ENCODE peak calls at places on chromosomes 12 and 14, in eight cellular contexts. One of them, this sample, is unnamed.

GRCh38 chr14:100688051-100688450 is 38.6 kb upstream of the DLK1 start:
- DNase-seq in fibroblast of pulmonary artery: no peak
- DNase-seq in thyroid gland: no peak
- DNase-seq in A172: no peak
- DNase-seq in EL: no peak
- DNase-seq in SJSA1: no peak
- DNase-seq in left lobe of liver: no peak
- DNase-seq in midbrain: no peak
- DNase-seq in this sample: no peak

GRCh38 chr14:29897181-29897580 is 30.5 kb downstream of the PRKD1 start:
- DNase-seq in midbrain: no peak
- DNase-seq in thyroid gland: no peak
- DNase-seq in fibroblast of pulmonary artery: no peak
- DNase-seq in A172: no peak
- DNase-seq in SJSA1: no peak
- DNase-seq in left lobe of liver: no peak
- DNase-seq in EL: no peak
- DNase-seq in this sample: no peak

GRCh38 chr12:66244446-66244845 is 55.4 kb downstream of the IRAK3 start:
- DNase-seq in left lobe of liver: no peak
- DNase-seq in SJSA1: no peak
- DNase-seq in EL: no peak
- DNase-seq in midbrain: no peak
- DNase-seq in fibroblast of pulmonary artery: peak
- DNase-seq in thyroid gland: no peak
- DNase-seq in A172: no peak
- DNase-seq in this sample: no peak

GRCh38 chr14:69288956-69289705 is 29.2 kb downstream of the GALNT16 start:
- DNase-seq in fibroblast of pulmonary artery: no peak
- DNase-seq in EL: no peak
- DNase-seq in SJSA1: no peak
- DNase-seq in left lobe of liver: peak
- DNase-seq in thyroid gland: no peak
- DNase-seq in midbrain: no peak
- DNase-seq in A172: no peak
- DNase-seq in this sample: no peak

GRCh38 chr12:122127839-122128238 is 46.2 kb downstream of the IL31 start:
- DNase-seq in SJSA1: no peak
- DNase-seq in A172: no peak
- DNase-seq in fibroblast of pulmonary artery: no peak
- DNase-seq in left lobe of liver: no peak
- DNase-seq in midbrain: no peak
- DNase-seq in thyroid gland: no peak
- DNase-seq in EL: no peak
- DNase-seq in this sample: no peak

GRCh38 chr12:98084950-98085349 is 430.4 kb upstream of the TMPO start:
- DNase-seq in midbrain: no peak
- DNase-seq in fibroblast of pulmonary artery: no peak
- DNase-seq in thyroid gland: no peak
- DNase-seq in SJSA1: no peak
- DNase-seq in A172: no peak
- DNase-seq in EL: no peak
- DNase-seq in left lobe of liver: no peak
- DNase-seq in this sample: no peak

GRCh38 chr14:22622220-22622619 is 21.9 kb downstream of the OR6J1 start:
- DNase-seq in midbrain: no peak
- DNase-seq in EL: peak
- DNase-seq in left lobe of liver: no peak
- DNase-seq in fibroblast of pulmonary artery: peak
- DNase-seq in SJSA1: no peak
- DNase-seq in thyroid gland: no peak
- DNase-seq in A172: no peak
- DNase-seq in this sample: no peak

GRCh38 chr12:57222286-57223190 is 5.9 kb downstream of the NXPH4 start:
- DNase-seq in EL: no peak
- DNase-seq in SJSA1: no peak
- DNase-seq in A172: no peak
- DNase-seq in midbrain: no peak
- DNase-seq in thyroid gland: no peak
- DNase-seq in left lobe of liver: no peak
- DNase-seq in fibroblast of pulmonary artery: no peak
- DNase-seq in this sample: no peak

GRCh38 chr14:51079085-51079484 is 15.8 kb downstream of the TRIM9 start:
- DNase-seq in left lobe of liver: no peak
- DNase-seq in fibroblast of pulmonary artery: peak
- DNase-seq in midbrain: no peak
- DNase-seq in thyroid gland: no peak
- DNase-seq in SJSA1: no peak
- DNase-seq in EL: no peak
- DNase-seq in A172: no peak
- DNase-seq in this sample: no peak

GRCh38 chr12:54294152-54294913 is 6.5 kb downstream of the NFE2 start:
- DNase-seq in thyroid gland: peak
- DNase-seq in left lobe of liver: peak
- DNase-seq in SJSA1: no peak
- DNase-seq in A172: peak
- DNase-seq in fibroblast of pulmonary artery: peak
- DNase-seq in EL: peak
- DNase-seq in midbrain: peak
- DNase-seq in this sample: no peak

GRCh38 chr14:20624495-20625070 is 16.9 kb downstream of the OR6S1 start:
- DNase-seq in midbrain: no peak
- DNase-seq in A172: no peak
- DNase-seq in left lobe of liver: no peak
- DNase-seq in SJSA1: no peak
- DNase-seq in EL: peak
- DNase-seq in fibroblast of pulmonary artery: peak
- DNase-seq in thyroid gland: peak
- DNase-seq in this sample: no peak

GRCh38 chr14:66038214-66038977 is 447.8 kb upstream of the CCDC196 start:
- DNase-seq in EL: peak
- DNase-seq in fibroblast of pulmonary artery: peak
- DNase-seq in thyroid gland: no peak
- DNase-seq in left lobe of liver: no peak
- DNase-seq in A172: peak
- DNase-seq in midbrain: peak
- DNase-seq in SJSA1: no peak
- DNase-seq in this sample: no peak

GRCh38 chr12:30794591-30795409 is 40.0 kb upstream of the CAPRIN2 start:
- DNase-seq in midbrain: no peak
- DNase-seq in left lobe of liver: no peak
- DNase-seq in EL: peak
- DNase-seq in thyroid gland: no peak
- DNase-seq in fibroblast of pulmonary artery: peak
- DNase-seq in SJSA1: peak
- DNase-seq in A172: peak
- DNase-seq in this sample: no peak

GRCh38 chr14:73467800-73468199 is 9.5 kb upstream of the NUMB start:
- DNase-seq in A172: no peak
- DNase-seq in midbrain: no peak
- DNase-seq in SJSA1: no peak
- DNase-seq in EL: no peak
- DNase-seq in left lobe of liver: no peak
- DNase-seq in thyroid gland: no peak
- DNase-seq in fibroblast of pulmonary artery: no peak
- DNase-seq in this sample: no peak

GRCh38 chr14:100844082-100844408 is 18.1 kb downstream of the MEG3 start:
- DNase-seq in EL: no peak
- DNase-seq in SJSA1: no peak
- DNase-seq in left lobe of liver: no peak
- DNase-seq in midbrain: no peak
- DNase-seq in thyroid gland: no peak
- DNase-seq in A172: no peak
- DNase-seq in fibroblast of pulmonary artery: no peak
- DNase-seq in this sample: no peak

GRCh38 chr14:58985786-58986185 is 202.7 kb upstream of the DAAM1 start:
- DNase-seq in EL: no peak
- DNase-seq in A172: no peak
- DNase-seq in midbrain: no peak
- DNase-seq in left lobe of liver: no peak
- DNase-seq in fibroblast of pulmonary artery: no peak
- DNase-seq in SJSA1: no peak
- DNase-seq in thyroid gland: no peak
- DNase-seq in this sample: no peak

GRCh38 chr12:68831272-68831671 is 23.3 kb downstream of the MDM2 start:
- DNase-seq in left lobe of liver: no peak
- DNase-seq in thyroid gland: no peak
- DNase-seq in SJSA1: peak
- DNase-seq in fibroblast of pulmonary artery: no peak
- DNase-seq in midbrain: no peak
- DNase-seq in A172: no peak
- DNase-seq in EL: no peak
- DNase-seq in this sample: no peak

GRCh38 chr12:78887008-78887407 is 22.4 kb downstream of the SYT1 start:
- DNase-seq in SJSA1: peak
- DNase-seq in midbrain: no peak
- DNase-seq in left lobe of liver: no peak
- DNase-seq in EL: peak
- DNase-seq in thyroid gland: no peak
- DNase-seq in A172: peak
- DNase-seq in fibroblast of pulmonary artery: peak
- DNase-seq in this sample: no peak

GRCh38 chr14:84871734-84872133 is 658.2 kb upstream of the FLRT2 start:
- DNase-seq in fibroblast of pulmonary artery: no peak
- DNase-seq in midbrain: no peak
- DNase-seq in EL: no peak
- DNase-seq in left lobe of liver: no peak
- DNase-seq in A172: no peak
- DNase-seq in SJSA1: no peak
- DNase-seq in thyroid gland: no peak
- DNase-seq in this sample: no peak

GRCh38 chr12:13218641-13219040 is 22.1 kb downstream of the EMP1 start:
- DNase-seq in midbrain: no peak
- DNase-seq in fibroblast of pulmonary artery: no peak
- DNase-seq in SJSA1: no peak
- DNase-seq in thyroid gland: no peak
- DNase-seq in EL: no peak
- DNase-seq in A172: no peak
- DNase-seq in left lobe of liver: no peak
- DNase-seq in this sample: no peak

GRCh38 chr14:101496779-101497420 is 64.4 kb upstream of the DIO3 start:
- DNase-seq in left lobe of liver: peak
- DNase-seq in midbrain: no peak
- DNase-seq in thyroid gland: no peak
- DNase-seq in fibroblast of pulmonary artery: no peak
- DNase-seq in A172: no peak
- DNase-seq in SJSA1: no peak
- DNase-seq in EL: no peak
- DNase-seq in this sample: peak

GRCh38 chr12:118206107-118206412 is 70.1 kb downstream of the PEBP1 start:
- DNase-seq in SJSA1: no peak
- DNase-seq in left lobe of liver: no peak
- DNase-seq in A172: no peak
- DNase-seq in EL: no peak
- DNase-seq in thyroid gland: no peak
- DNase-seq in fibroblast of pulmonary artery: no peak
- DNase-seq in midbrain: no peak
- DNase-seq in this sample: no peak

GRCh38 chr12:103793046-103793445 is 48.0 kb downstream of the NT5DC3 start:
- DNase-seq in thyroid gland: no peak
- DNase-seq in A172: no peak
- DNase-seq in EL: no peak
- DNase-seq in left lobe of liver: no peak
- DNase-seq in fibroblast of pulmonary artery: no peak
- DNase-seq in SJSA1: no peak
- DNase-seq in midbrain: no peak
- DNase-seq in this sample: no peak

GRCh38 chr14:34203271-34203722 is 252.4 kb upstream of the EGLN3 start:
- DNase-seq in fibroblast of pulmonary artery: no peak
- DNase-seq in SJSA1: no peak
- DNase-seq in EL: no peak
- DNase-seq in left lobe of liver: no peak
- DNase-seq in midbrain: no peak
- DNase-seq in A172: no peak
- DNase-seq in thyroid gland: no peak
- DNase-seq in this sample: no peak

GRCh38 chr12:106648736-106649135 is 65.9 kb downstream of the RFX4 start:
- DNase-seq in thyroid gland: no peak
- DNase-seq in left lobe of liver: no peak
- DNase-seq in EL: peak
- DNase-seq in midbrain: no peak
- DNase-seq in A172: peak
- DNase-seq in SJSA1: no peak
- DNase-seq in fibroblast of pulmonary artery: no peak
- DNase-seq in this sample: no peak

GRCh38 chr14:97077253-97077653 is 280.1 kb downstream of the VRK1 start:
- DNase-seq in SJSA1: peak
- DNase-seq in thyroid gland: peak
- DNase-seq in EL: no peak
- DNase-seq in fibroblast of pulmonary artery: peak
- DNase-seq in left lobe of liver: no peak
- DNase-seq in midbrain: peak
- DNase-seq in A172: peak
- DNase-seq in this sample: no peak

GRCh38 chr14:76918751-76919421 is 92.7 kb downstream of the LRRC74A start:
- DNase-seq in SJSA1: peak
- DNase-seq in midbrain: peak
- DNase-seq in left lobe of liver: peak
- DNase-seq in EL: peak
- DNase-seq in thyroid gland: peak
- DNase-seq in fibroblast of pulmonary artery: peak
- DNase-seq in A172: peak
- DNase-seq in this sample: peak

GRCh38 chr12:46667547-46667946 is 158.2 kb downstream of the SLC38A4 start:
- DNase-seq in EL: no peak
- DNase-seq in A172: no peak
- DNase-seq in thyroid gland: no peak
- DNase-seq in midbrain: no peak
- DNase-seq in fibroblast of pulmonary artery: peak
- DNase-seq in left lobe of liver: no peak
- DNase-seq in SJSA1: no peak
- DNase-seq in this sample: no peak

GRCh38 chr14:60349663-60350365 is 100.8 kb downstream of the PPM1A start:
- DNase-seq in thyroid gland: peak
- DNase-seq in fibroblast of pulmonary artery: peak
- DNase-seq in A172: peak
- DNase-seq in SJSA1: peak
- DNase-seq in EL: peak
- DNase-seq in left lobe of liver: no peak
- DNase-seq in midbrain: peak
- DNase-seq in this sample: no peak